ENCODE peak calls at places on chromosome 1, in four cellular contexts. B is HepG2, P is K562, Z is GM12878. I is an unnamed sample.

GRCh38 chr1:19367584-19368041 is 55.5 kb downstream of the SLC66A1 start:
- DNase-seq in P (no peak), B (no peak), Z (no peak), I (no peak)

GRCh38 chr1:24586970-24587820 is 31.3 kb downstream of the NCMAP start:
- DNase-seq in Z (no peak), P (peak; percentile 75), B (peak; percentile 53), I (peak; percentile 66)

GRCh38 chr1:87937774-87938173 is 609.1 kb downstream of the LMO4 start:
- DNase-seq in P (no peak), Z (no peak), B (no peak), I (no peak)

GRCh38 chr1:116153692-116154031 is 42.5 kb downstream of the MAB21L3 start:
- DNase-seq in P (no peak), B (no peak), Z (no peak), I (no peak)

GRCh38 chr1:21932127-21932526 is 5.0 kb downstream of the HSPG2 start:
- DNase-seq in Z (no peak), B (no peak), P (no peak), I (no peak)

GRCh38 chr1:222546548-222547259 is 1.2 kb downstream of the HHIPL2 start:
- DNase-seq in Z (no peak), P (no peak), B (peak; percentile 29), I (peak; percentile 79)

GRCh38 chr1:24417681-24418080 is 2.1 kb downstream of the NIPAL3 start:
- DNase-seq in P (no peak), B (no peak), Z (no peak), I (no peak)

GRCh38 chr1:77051406-77051805 is 167.8 kb downstream of the PIGK start:
- DNase-seq in B (no peak), Z (no peak), P (no peak), I (no peak)

GRCh38 chr1:36728846-36729245 is 246.1 kb upstream of the CSF3R start:
- DNase-seq in P (no peak), Z (no peak), B (no peak), I (no peak)

GRCh38 chr1:16915627-16915973 is 6.1 kb upstream of the CROCC start:
- DNase-seq in P (no peak), B (no peak), Z (no peak), I (no peak)

GRCh38 chr1:201060586-201060985 is 37.1 kb upstream of the KIF21B start:
- DNase-seq in P (no peak), B (no peak), Z (no peak), I (no peak)

GRCh38 chr1:117523111-117523510 is 82.7 kb upstream of the TENT5C start:
- DNase-seq in P (no peak), Z (no peak), B (no peak), I (no peak)

GRCh38 chr1:117760069-117760468 is 154.2 kb downstream of the TENT5C start:
- DNase-seq in Z (no peak), P (no peak), B (no peak), I (no peak)

GRCh38 chr1:91900538-91900937 is 14.6 kb upstream of the TGFBR3 start:
- DNase-seq in Z (no peak), P (no peak), B (peak; percentile 29), I (peak; percentile 77)

GRCh38 chr1:209805875-209806760 is at the start of gene IRF6:
- DNase-seq in P (peak; percentile 98), B (no peak), Z (no peak), I (peak; percentile 48)

GRCh38 chr1:155514582-155515187 is 47.9 kb downstream of the ASH1L start:
- DNase-seq in Z (no peak), P (no peak), B (no peak), I (no peak)

GRCh38 chr1:232127190-232127589 is 500.6 kb downstream of the DISC1 start:
- DNase-seq in B (no peak), P (no peak), Z (no peak), I (peak; percentile 71)
- TF ChIP-seq ESRRA in B (no peak), P (no peak), Z (no peak), I (no peak)

GRCh38 chr1:205812271-205812877 is 624 bp downstream of the SLC41A1 start:
- DNase-seq in P (no peak), B (no peak), Z (no peak), I (no peak)

GRCh38 chr1:205812878-205813754 is at the start of gene SLC41A1:
- DNase-seq in B (peak; percentile 68), Z (peak; percentile 63), P (peak; percentile 100), I (peak; percentile 95)

GRCh38 chr1:205811660-205812059 is 1.3 kb downstream of the SLC41A1 start:
- DNase-seq in P (peak; percentile 61), B (no peak), Z (no peak), I (no peak)

GRCh38 chr1:205810448-205811157 is 2.4 kb downstream of the SLC41A1 start:
- DNase-seq in Z (no peak), B (no peak), P (no peak), I (peak; percentile 49)

DNA sequence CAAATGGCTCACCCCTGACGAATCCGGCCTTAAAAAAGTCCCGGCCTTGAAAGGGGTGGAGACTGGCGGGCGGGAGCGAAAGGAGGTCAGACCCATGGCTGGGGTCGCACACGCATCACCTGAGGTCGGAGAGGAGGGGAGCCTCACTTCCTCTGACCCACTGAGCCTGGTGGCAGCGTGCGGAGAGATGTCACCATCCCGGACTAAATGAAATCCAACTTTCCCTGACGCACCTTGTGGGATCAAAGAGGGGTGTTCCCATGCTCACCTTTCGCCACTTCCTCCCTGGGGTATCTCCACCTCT is 709 bp upstream of the SLC41A1 start:
- DNase-seq in B (no peak), P (no peak), Z (no peak), I (no peak)
- TF ChIP-seq RFX5 in B (no peak), P (no peak), Z (no peak), I (no peak)

GRCh38 chr1:180927841-180928240 is 15.1 kb downstream of the KIAA1614 start:
- DNase-seq in Z (no peak), P (no peak), B (no peak), I (no peak)

GRCh38 chr1:180929389-180929788 is 16.7 kb downstream of the KIAA1614 start:
- DNase-seq in Z (no peak), P (no peak), B (peak; percentile 44), I (no peak)

GRCh38 chr1:180927348-180927747 is 14.7 kb downstream of the KIAA1614 start:
- DNase-seq in Z (no peak), P (no peak), B (peak; percentile 28), I (no peak)

GRCh38 chr1:180930687-180931086 is 18.0 kb downstream of the KIAA1614 start:
- DNase-seq in B (no peak), P (no peak), Z (no peak), I (no peak)

GRCh38 chr1:180928272-180929230 is 15.9 kb downstream of the KIAA1614 start:
- DNase-seq in B (peak; percentile 55), P (no peak), Z (no peak), I (no peak)
- TF ChIP-seq ESRRA in B (no peak), P (no peak), Z (no peak), I (no peak)

GRCh38 chr1:45957684-45958083 is 154.3 kb downstream of the MAST2 start:
- DNase-seq in B (no peak), P (no peak), Z (no peak), I (no peak)

GRCh38 chr1:45958317-45958716 is 154.9 kb downstream of the MAST2 start:
- DNase-seq in P (no peak), B (no peak), Z (no peak), I (no peak)

DNA sequence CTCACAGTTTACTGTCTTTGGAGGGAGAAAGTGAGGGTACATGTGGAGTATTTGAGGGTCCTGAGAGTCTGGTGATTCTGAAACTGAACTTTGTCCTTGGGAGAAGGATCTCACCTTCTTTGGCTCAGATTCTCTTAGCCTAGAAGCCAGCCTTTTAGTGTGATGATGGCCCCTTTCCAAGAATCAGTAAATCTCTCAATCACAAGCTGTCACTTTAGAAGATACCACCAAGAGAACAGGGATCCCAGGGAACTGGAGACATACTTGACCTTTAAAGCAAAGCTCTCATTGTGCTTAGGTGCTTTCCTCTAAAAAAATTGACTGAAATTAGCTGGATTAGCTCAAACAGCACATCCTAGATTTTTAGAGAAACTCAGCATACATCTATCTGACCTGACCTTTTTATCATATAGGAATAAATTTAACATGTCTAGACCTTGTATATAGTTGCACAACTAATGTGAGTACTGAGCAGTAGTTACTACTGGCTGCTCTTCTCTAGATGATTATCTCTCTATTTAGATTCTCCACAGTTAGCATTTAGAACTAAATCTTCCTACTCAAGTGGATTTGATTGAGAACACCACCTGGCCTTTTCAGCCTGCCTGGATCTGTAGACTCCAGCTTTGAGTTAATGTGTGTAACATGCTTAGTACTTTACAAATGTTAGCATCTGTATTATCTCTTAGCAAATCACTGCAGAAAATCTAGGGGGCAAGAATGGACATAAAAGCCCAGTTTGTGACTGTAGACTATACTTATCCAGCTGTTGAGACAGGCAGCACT is 157.7 kb downstream of the MAST2 start:
- DNase-seq in Z (no peak), P (no peak), B (no peak), I (no peak)
- TF ChIP-seq RFX5 in Z (no peak), P (no peak), B (no peak), I (no peak)